ENCODE peak calls at places on chromosomes 5 and 9, in five cellular contexts. G, X, M, I and B are unnamed samples.

GRCh38 chr9:14560194-14560593 is 133.0 kb downstream of the ZDHHC21 start:
- DNase-seq in G (no peak), X (no peak), M (no peak), I (no peak), B (no peak)

GRCh38 chr9:28547469-28547981 is 974.2 kb upstream of the C9orf72 start:
- DNase-seq in G (no peak), X (no peak), M (no peak), I (no peak), B (no peak)

GRCh38 chr5:14178671-14179211 is 35.6 kb downstream of the TRIO start:
- DNase-seq in G (no peak), X (no peak), M (no peak), I (no peak), B (no peak)

GRCh38 chr5:37554938-37555337 is 175.8 kb downstream of the WDR70 start:
- DNase-seq in G (no peak), X (peak; percentile 32), M (no peak), I (no peak), B (no peak)

GRCh38 chr9:122402403-122403268 is 31.8 kb downstream of the PTGS1 start:
- DNase-seq in G (no peak), X (peak; percentile 81), M (no peak), I (peak; percentile 96), B (no peak)

GRCh38 chr5:9782806-9783560 is 152.8 kb upstream of the TAS2R1 start:
- DNase-seq in G (no peak), X (no peak), M (peak; percentile 45), I (no peak), B (no peak)

GRCh38 chr9:8859416-8859815 is 1059.8 kb upstream of the DMAC1 start:
- DNase-seq in G (no peak), X (no peak), M (no peak), I (no peak), B (no peak)

GRCh38 chr9:77826116-77826515 is 178.0 kb upstream of the GNA14 start:
- DNase-seq in G (no peak), X (no peak), M (no peak), I (no peak), B (no peak)

GRCh38 chr5:161306354-161306990 is 240.1 kb downstream of the GABRB2 start:
- DNase-seq in G (no peak), X (no peak), M (no peak), I (no peak), B (no peak)

GRCh38 chr9:73541923-73542322 is 390.3 kb downstream of the ANXA1 start:
- DNase-seq in G (no peak), X (no peak), M (no peak), I (no peak), B (no peak)

GRCh38 chr9:34541540-34541939 is 18.8 kb upstream of the ENHO start:
- DNase-seq in G (no peak), X (no peak), M (no peak), I (no peak), B (no peak)

GRCh38 chr5:97224112-97224750 is 41.2 kb upstream of the RIOK2 start:
- DNase-seq in G (no peak), X (no peak), M (no peak), I (no peak), B (no peak)

GRCh38 chr9:116233160-116233530 is 79.6 kb downstream of the PAPPA start:
- DNase-seq in G (no peak), X (no peak), M (no peak), I (no peak), B (no peak)

GRCh38 chr5:83249156-83249555 is 171.8 kb downstream of the XRCC4 start:
- DNase-seq in G (no peak), X (no peak), M (no peak), I (no peak), B (no peak)

GRCh38 chr9:69465473-69465872 is 140.5 kb downstream of the ENTREP1 start:
- DNase-seq in G (no peak), X (no peak), M (no peak), I (no peak), B (no peak)

GRCh38 chr9:87464110-87464991 is 33.3 kb upstream of the DAPK1 start:
- DNase-seq in G (no peak), X (no peak), M (no peak), I (no peak), B (no peak)

GRCh38 chr5:72947523-72947922 is 8.3 kb upstream of the FCHO2 start:
- DNase-seq in G (no peak), X (no peak), M (no peak), I (no peak), B (no peak)

GRCh38 chr5:71629950-71630349 is 42.8 kb downstream of the MCCC2 start:
- DNase-seq in G (no peak), X (no peak), M (no peak), I (no peak), B (no peak)

GRCh38 chr9:89668216-89668867 is 63.5 kb downstream of the GADD45G start:
- DNase-seq in G (no peak), X (no peak), M (no peak), I (no peak), B (no peak)

GRCh38 chr9:129506892-129507291 is 114.0 kb downstream of the C9orf50 start:
- DNase-seq in G (peak; percentile 82), X (no peak), M (no peak), I (no peak), B (peak; percentile 13)

GRCh38 chr9:18238752-18239151 is 235.2 kb upstream of the ADAMTSL1 start:
- DNase-seq in G (no peak), X (no peak), M (no peak), I (no peak), B (no peak)

GRCh38 chr5:14450055-14450524 is 131.5 kb upstream of the OTULINL start:
- DNase-seq in G (no peak), X (no peak), M (no peak), I (no peak), B (no peak)

GRCh38 chr9:127970401-127971313 is 10.1 kb downstream of the EEIG1 start:
- DNase-seq in G (no peak), X (no peak), M (peak; percentile 57), I (no peak), B (peak; percentile 90)

GRCh38 chr5:95984287-95984938 is 22.8 kb upstream of the ELL2 start:
- DNase-seq in G (no peak), X (no peak), M (no peak), I (no peak), B (no peak)

GRCh38 chr9:76323481-76323880 is 70.7 kb downstream of the RFK start:
- DNase-seq in G (no peak), X (no peak), M (no peak), I (no peak), B (no peak)

GRCh38 chr5:154285661-154286408 is 95.3 kb downstream of the GALNT10 start:
- DNase-seq in G (no peak), X (no peak), M (no peak), I (no peak), B (no peak)

GRCh38 chr5:59161206-59162105 is 578.6 kb downstream of the RAB3C start:
- DNase-seq in G (no peak), X (no peak), M (no peak), I (no peak), B (no peak)

GRCh38 chr9:13750061-13750460 is 470.6 kb upstream of the MPDZ start:
- DNase-seq in G (no peak), X (no peak), M (no peak), I (no peak), B (no peak)

GRCh38 chr5:36703245-36703860 is 96.9 kb downstream of the SLC1A3 start:
- DNase-seq in G (no peak), X (peak; percentile 74), M (no peak), I (no peak), B (no peak)

GRCh38 chr9:84374516-84374915 is 34.0 kb upstream of the SLC28A3 start:
- DNase-seq in G (no peak), X (no peak), M (no peak), I (no peak), B (no peak)

GRCh38 chr9:78724896-78725295 is 428.0 kb downstream of the PSAT1 start:
- DNase-seq in G (no peak), X (no peak), M (no peak), I (no peak), B (no peak)

GRCh38 chr9:93061791-93062299 is 3.3 kb downstream of the SUSD3 start:
- DNase-seq in G (peak; percentile 91), X (no peak), M (peak; percentile 74), I (no peak), B (peak; percentile 93)

GRCh38 chr5:73666891-73667290 is 40.9 kb downstream of the ARHGEF28 start:
- DNase-seq in G (no peak), X (no peak), M (no peak), I (no peak), B (no peak)

GRCh38 chr5:6159864-6160199 is 218.5 kb downstream of the MED10 start:
- DNase-seq in G (no peak), X (no peak), M (no peak), I (no peak), B (no peak)

GRCh38 chr5:6162175-6162574 is 216.2 kb downstream of the MED10 start:
- DNase-seq in G (no peak), X (no peak), M (no peak), I (no peak), B (no peak)

GRCh38 chr5:6161257-6161656 is 217.1 kb downstream of the MED10 start:
- DNase-seq in G (no peak), X (no peak), M (no peak), I (no peak), B (no peak)

GRCh38 chr5:6166698-6167394 is 211.5 kb downstream of the MED10 start:
- DNase-seq in G (no peak), X (no peak), M (no peak), I (no peak), B (no peak)

GRCh38 chr5:6163913-6164312 is 214.4 kb downstream of the MED10 start:
- DNase-seq in G (no peak), X (no peak), M (no peak), I (no peak), B (no peak)
- TF ChIP-seq POLR2A in G (no peak), X (no peak), M (no peak), I (no peak), B (no peak)

GRCh38 chr9:96618209-96619108 is 1.2 kb downstream of the CDC14B start:
- DNase-seq in G (peak; percentile 68), X (peak; percentile 25), M (peak; percentile 46), I (no peak), B (no peak)
- TF ChIP-seq POLR2A in G (peak; percentile 52), X (no peak), M (no peak), I (no peak), B (no peak)

DNA sequence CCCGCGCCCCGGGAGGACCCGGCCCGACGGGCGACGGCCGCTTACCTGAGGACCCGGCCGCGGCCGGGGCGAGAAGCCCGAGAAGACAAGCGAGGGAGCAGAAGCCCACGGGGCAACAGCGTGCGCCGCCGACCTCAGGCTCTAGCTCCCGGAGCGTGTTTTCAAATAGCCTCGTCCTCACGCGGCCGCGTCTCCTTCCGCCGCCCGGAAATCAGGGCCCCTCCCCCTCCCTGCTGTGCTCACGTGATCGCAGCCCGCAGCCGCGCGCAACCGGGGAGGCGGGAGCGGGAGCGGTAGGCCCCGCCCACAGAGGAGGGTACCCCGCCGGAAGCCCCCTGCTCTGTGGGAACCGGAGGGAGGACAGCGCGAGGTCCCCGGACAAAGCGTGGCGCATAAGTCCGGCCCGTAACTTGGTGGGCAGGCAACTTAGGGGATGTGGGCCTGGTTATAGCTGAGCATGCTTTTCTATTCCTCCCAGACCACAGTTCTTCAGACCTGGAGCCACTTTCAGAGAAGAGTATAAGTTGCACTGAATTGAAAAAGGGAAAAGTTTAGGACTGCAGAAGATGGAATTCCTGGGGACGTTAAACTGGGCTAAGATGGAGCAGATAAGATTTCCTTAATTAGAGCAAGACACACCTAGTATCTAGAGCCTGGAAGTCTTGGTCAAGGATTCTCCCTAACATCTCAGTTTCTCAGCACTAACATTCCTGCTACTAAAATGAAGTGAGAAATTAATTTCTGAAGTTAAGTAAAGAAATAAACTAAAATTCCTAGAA is at the start of gene TEX10:
- DNase-seq in G (peak; percentile 91), X (peak; percentile 93), M (peak; percentile 91), I (peak; percentile 59), B (peak; percentile 97)
- TF ChIP-seq POLR2A in G (peak; percentile 74), X (peak; percentile 77), M (peak; percentile 56), I (no peak), B (peak; percentile 17)

GRCh38 chr5:78806544-78806943 is 158.0 kb upstream of the LHFPL2 start:
- DNase-seq in G (no peak), X (no peak), M (no peak), I (peak; percentile 4), B (no peak)
- TF ChIP-seq POLR2A in G (no peak), X (no peak), M (no peak), I (no peak), B (no peak)